ENCODE peak calls at places on chromosome 1, in five cellular contexts. N is lung, K is breast epithelium, M is epithelial cell of esophagus, D is pancreas. U is an unnamed sample.

GRCh38 chr1:39852214-39852791 is 31.0 kb downstream of the TRIT1 start:
- DNase-seq in N (no peak), K (no peak), M (peak), D (no peak), U (no peak)

GRCh38 chr1:57206038-57206437 is 217.8 kb downstream of the DAB1 start:
- DNase-seq in N (no peak), K (no peak), M (no peak), D (no peak), U (no peak)

GRCh38 chr1:207873055-207873890 is 37.7 kb downstream of the CD34 start:
- DNase-seq in N (no peak), K (no peak), M (no peak), D (no peak), U (no peak)

GRCh38 chr1:65174585-65174984 is 26.6 kb downstream of the AK4 start:
- DNase-seq in N (peak), K (peak), M (peak), D (no peak), U (no peak)

GRCh38 chr1:178284059-178284458 is 190.2 kb downstream of the RASAL2 start:
- DNase-seq in N (no peak), K (no peak), M (no peak), D (no peak), U (no peak)

GRCh38 chr1:38547346-38547745 is 312.2 kb downstream of the RRAGC start:
- DNase-seq in N (no peak), K (no peak), M (no peak), D (no peak), U (no peak)

GRCh38 chr1:203680765-203681164 is 54.1 kb downstream of the ATP2B4 start:
- DNase-seq in N (no peak), K (no peak), M (no peak), D (no peak), U (no peak)

GRCh38 chr1:63112155-63112914 is 210.0 kb upstream of the FOXD3 start:
- DNase-seq in N (no peak), K (no peak), M (peak), D (no peak), U (no peak)

GRCh38 chr1:243710467-243710866 is 139.6 kb downstream of the AKT3 start:
- DNase-seq in N (no peak), K (no peak), M (no peak), D (no peak), U (no peak)

GRCh38 chr1:183901748-183902341 is 96.9 kb downstream of the RGL1 start:
- DNase-seq in N (no peak), K (no peak), M (no peak), D (no peak), U (no peak)

GRCh38 chr1:36199934-36200741 is 24.1 kb upstream of the THRAP3 start:
- DNase-seq in N (no peak), K (peak), M (peak), D (peak), U (no peak)

GRCh38 chr1:2977886-2978611 is 43.2 kb upstream of the ACTRT2 start:
- DNase-seq in N (no peak), K (no peak), M (no peak), D (no peak), U (no peak)

GRCh38 chr1:83583351-83584014 is 415.4 kb downstream of the TTLL7 start:
- DNase-seq in N (no peak), K (no peak), M (peak), D (peak), U (no peak)

GRCh38 chr1:226659641-226660040 is 79.4 kb downstream of the ITPKB start:
- DNase-seq in N (no peak), K (no peak), M (no peak), D (peak), U (no peak)

GRCh38 chr1:183493540-183494245 is 21.4 kb downstream of the SMG7 start:
- DNase-seq in N (no peak), K (no peak), M (peak), D (no peak), U (no peak)

GRCh38 chr1:4605158-4605557 is 49.3 kb upstream of the AJAP1 start:
- DNase-seq in N (no peak), K (no peak), M (no peak), D (no peak), U (no peak)

GRCh38 chr1:119374208-119374877 is 5.8 kb downstream of the HAO2 start:
- DNase-seq in N (no peak), K (no peak), M (no peak), D (no peak), U (no peak)

GRCh38 chr1:181778630-181779285 is 282.8 kb downstream of the ZNF648 start:
- DNase-seq in N (no peak), K (no peak), M (peak), D (peak), U (no peak)

GRCh38 chr1:186722711-186723309 is 42.6 kb upstream of the PTGS2 start:
- DNase-seq in N (no peak), K (no peak), M (peak), D (no peak), U (peak)

GRCh38 chr1:54105736-54106269 is 47.0 kb downstream of the CDCP2 start:
- DNase-seq in N (no peak), K (no peak), M (no peak), D (no peak), U (no peak)

GRCh38 chr1:106456832-106457231 is 599.6 kb upstream of the PRMT6 start:
- DNase-seq in N (no peak), K (no peak), M (no peak), D (no peak), U (no peak)

GRCh38 chr1:1677718-1678580 is 14.6 kb downstream of the SLC35E2B start:
- DNase-seq in N (no peak), K (peak), M (no peak), D (no peak), U (no peak)

GRCh38 chr1:152013664-152014237 is 20.1 kb upstream of the S100A10 start:
- DNase-seq in N (no peak), K (no peak), M (peak), D (peak), U (peak)

GRCh38 chr1:116131866-116132605 is 20.8 kb downstream of the MAB21L3 start:
- DNase-seq in N (no peak), K (no peak), M (peak), D (no peak), U (no peak)

GRCh38 chr1:91750398-91750996 is 135.5 kb downstream of the TGFBR3 start:
- DNase-seq in N (no peak), K (no peak), M (no peak), D (no peak), U (no peak)

GRCh38 chr1:228902781-228903572 is 167.7 kb downstream of the RHOU start:
- DNase-seq in N (peak), K (peak), M (peak), D (peak), U (no peak)

GRCh38 chr1:60262701-60263100 is 189.1 kb upstream of the C1orf87 start:
- DNase-seq in N (no peak), K (no peak), M (no peak), D (no peak), U (no peak)

GRCh38 chr1:30751830-30752650 is 5.5 kb downstream of the LAPTM5 start:
- DNase-seq in N (no peak), K (no peak), M (no peak), D (no peak), U (no peak)

GRCh38 chr1:171286032-171286705 is 27.8 kb upstream of the FMO4 start:
- DNase-seq in N (no peak), K (no peak), M (peak), D (no peak), U (no peak)

GRCh38 chr1:171295821-171296220 is 18.2 kb upstream of the FMO4 start:
- DNase-seq in N (no peak), K (no peak), M (no peak), D (no peak), U (no peak)

GRCh38 chr1:171292799-171293198 is 21.2 kb upstream of the FMO4 start:
- DNase-seq in N (no peak), K (no peak), M (no peak), D (no peak), U (no peak)

GRCh38 chr1:171290611-171291010 is 23.4 kb upstream of the FMO4 start:
- DNase-seq in N (no peak), K (no peak), M (no peak), D (no peak), U (no peak)
- TF ChIP-seq CTCF in N (no peak), K (no peak), M (no peak), D (no peak), U (no peak)

DNA sequence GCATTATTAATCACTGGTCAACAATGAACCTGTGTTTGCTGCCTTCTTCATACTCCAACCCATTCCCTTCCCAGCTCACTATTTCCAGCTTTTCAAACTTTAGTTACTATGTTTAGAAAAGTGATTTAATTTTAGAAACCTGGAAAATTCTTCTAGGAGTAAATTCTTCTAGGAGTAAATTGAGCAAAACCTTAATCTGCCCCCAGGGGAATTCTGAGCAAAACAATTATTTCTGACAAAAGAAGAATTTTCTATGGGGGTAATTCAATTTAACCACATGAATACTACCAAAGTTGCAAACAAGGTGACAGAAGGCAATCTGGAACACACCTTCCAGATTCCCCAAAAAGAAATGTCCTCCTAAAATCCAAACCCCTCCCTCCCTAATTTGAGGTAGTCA is 1.8 kb downstream of the LUZP1 start:
- DNase-seq in N (no peak), K (no peak), M (no peak), D (no peak), U (no peak)
- TF ChIP-seq CTCF in N (no peak), K (no peak), M (no peak), D (no peak), U (no peak)

DNA sequence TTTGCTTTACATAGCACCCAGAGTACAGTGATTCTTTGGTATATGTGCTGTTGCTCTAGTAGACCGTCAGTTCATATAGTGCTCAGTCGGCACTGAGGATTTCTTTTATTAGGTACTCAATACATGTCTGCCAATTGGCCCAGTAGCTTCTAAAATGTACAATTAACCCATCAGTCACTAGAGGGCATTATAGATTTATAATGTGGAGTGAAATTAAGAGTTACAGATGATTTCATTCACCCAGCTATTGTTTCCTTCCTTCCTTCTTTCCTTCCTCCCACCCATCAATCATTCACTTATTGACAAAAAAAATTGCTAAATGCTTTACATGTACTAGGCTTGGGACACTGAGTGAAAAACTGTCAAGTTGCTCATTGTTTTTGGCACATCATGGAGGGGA is 263.6 kb upstream of the USP24 start:
- DNase-seq in N (no peak), K (no peak), M (peak), D (no peak), U (no peak)
- TF ChIP-seq CTCF in N (no peak), K (no peak), M (peak), D (no peak), U (no peak)

DNA sequence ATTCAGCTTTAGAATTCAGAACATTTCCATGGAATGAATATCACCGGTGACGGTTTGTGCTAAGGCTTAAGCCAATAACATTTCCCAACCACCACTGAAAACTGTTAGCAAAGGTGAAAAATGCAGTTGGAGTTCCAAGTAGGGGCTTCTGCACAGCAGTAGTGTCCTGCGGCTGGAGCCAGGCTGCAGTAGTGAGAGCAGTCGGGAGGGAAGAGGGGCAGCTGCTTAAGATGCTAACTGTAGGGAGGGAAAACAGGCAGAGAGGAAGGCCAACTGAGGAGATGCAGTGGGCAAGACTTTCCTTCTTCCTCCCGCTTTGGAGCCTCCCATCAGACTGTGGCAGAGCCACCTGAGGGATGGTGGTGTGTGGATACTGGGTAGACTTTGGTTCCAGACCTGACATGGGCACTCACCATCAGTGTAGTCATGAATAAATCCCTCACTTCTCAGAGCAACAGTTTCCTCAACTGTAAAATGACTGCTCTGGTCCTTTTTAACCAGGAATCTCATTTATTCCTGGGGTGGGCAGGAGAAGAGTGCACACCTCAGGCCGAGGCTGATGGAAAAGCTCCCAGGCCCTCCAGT is 3.2 kb downstream of the F3 start:
- DNase-seq in N (no peak), K (no peak), M (no peak), D (no peak), U (no peak)
- TF ChIP-seq CTCF in N (no peak), K (no peak), M (peak), D (no peak), U (no peak)

GRCh38 chr1:19809044-19809750 is 5.9 kb downstream of the RNF186 start:
- DNase-seq in N (no peak), K (no peak), M (no peak), D (no peak), U (peak)
- TF ChIP-seq CTCF in N (no peak), K (no peak), M (no peak), D (no peak), U (no peak)

GRCh38 chr1:89149229-89149628 is 23.3 kb upstream of the GBP2 start:
- DNase-seq in N (no peak), K (no peak), M (no peak), D (peak), U (peak)
- TF ChIP-seq CTCF in N (no peak), K (no peak), M (peak), D (no peak), U (no peak)

GRCh38 chr1:21510885-21511578 is 1.8 kb downstream of the ALPL start:
- DNase-seq in N (no peak), K (no peak), M (no peak), D (no peak), U (no peak)

GRCh38 chr1:21508580-21509350 is 458 bp upstream of the ALPL start:
- DNase-seq in N (peak), K (no peak), M (peak), D (peak), U (peak)

GRCh38 chr1:21511579-21512522 is 2.6 kb downstream of the ALPL start:
- DNase-seq in N (peak), K (peak), M (peak), D (no peak), U (no peak)

GRCh38 chr1:21509351-21510112 is at the start of gene ALPL:
- DNase-seq in N (no peak), K (no peak), M (no peak), D (peak), U (peak)

DNA sequence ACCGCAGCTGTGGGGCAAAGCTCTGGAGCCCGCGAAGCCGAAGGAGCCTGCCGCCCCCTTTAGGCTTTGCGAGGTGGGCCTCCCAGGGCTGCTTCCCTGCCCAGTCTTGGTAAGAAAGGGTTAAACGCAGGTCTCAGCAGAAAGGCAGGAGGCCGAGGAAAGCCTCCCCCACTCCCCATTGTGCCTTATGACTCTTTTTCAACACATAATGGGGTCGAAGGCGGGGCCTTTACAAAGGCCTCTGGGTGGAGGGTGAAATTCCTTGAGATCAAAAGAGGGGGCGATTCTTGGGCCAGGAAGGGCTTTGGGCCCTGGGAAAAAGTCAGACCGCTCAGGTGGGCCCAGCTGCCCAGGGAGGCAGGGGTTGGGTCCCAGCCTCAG is 880 bp downstream of the ALPL start:
- DNase-seq in N (no peak), K (no peak), M (no peak), D (no peak), U (no peak)
- TF ChIP-seq CTCF in N (no peak), K (no peak), M (no peak), D (no peak), U (no peak)

DNA sequence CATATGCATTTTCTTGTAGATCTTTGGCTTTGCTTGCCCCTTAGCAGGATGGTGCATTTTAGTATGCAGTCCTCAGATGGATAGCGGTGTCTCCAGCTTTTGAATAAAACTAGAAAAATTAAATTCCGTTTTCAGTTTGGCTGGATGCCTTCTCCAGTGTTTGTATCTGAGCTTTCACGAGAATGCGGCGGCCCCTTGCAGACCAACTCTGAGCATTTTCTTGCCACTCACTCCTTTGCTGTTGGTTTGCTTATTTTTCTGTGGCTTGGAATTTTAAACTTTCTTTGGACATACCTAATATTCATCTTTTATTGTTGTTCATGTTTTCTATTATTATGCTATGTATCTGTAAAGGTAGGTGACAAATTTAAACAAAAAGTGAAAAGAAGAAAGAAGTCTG is 192.6 kb downstream of the NFIA start:
- DNase-seq in N (no peak), K (no peak), M (no peak), D (no peak), U (no peak)
- TF ChIP-seq CTCF in N (no peak), K (no peak), M (no peak), D (no peak), U (no peak)